ENCODE peak calls at places on chromosomes 16 and 17, in nine cellular contexts. One of them, this sample, is unnamed.

GRCh38 chr17:50181601-50182345 is 16.0 kb downstream of the SGCA start:
- DNase-seq in fibroblast of the aortic adventitia: peak
- DNase-seq in MM.1S: no peak
- DNase-seq in stimulated activated CD8-positive, alpha-beta memory T cell treated with anti-CD3 and anti-CD28 coated beads, Interleukin-4, amount 100 ng/mL, for 1 hour: no peak
- DNase-seq in GM03348: no peak
- DNase-seq in Caki2: no peak
- DNase-seq in anterior cingulate cortex: no peak
- DNase-seq in heart left ventricle: no peak
- DNase-seq in stomach: no peak
- DNase-seq in this sample: no peak

GRCh38 chr17:48577330-48577945 is 712 bp downstream of the HOXB4 start:
- DNase-seq in fibroblast of the aortic adventitia: peak
- DNase-seq in MM.1S: no peak
- DNase-seq in stimulated activated CD8-positive, alpha-beta memory T cell treated with anti-CD3 and anti-CD28 coated beads, Interleukin-4, amount 100 ng/mL, for 1 hour: no peak
- DNase-seq in GM03348: no peak
- DNase-seq in Caki2: no peak
- DNase-seq in anterior cingulate cortex: no peak
- DNase-seq in heart left ventricle: no peak
- DNase-seq in stomach: no peak
- DNase-seq in this sample: no peak

GRCh38 chr17:58706351-58707140 is 14.1 kb downstream of the RAD51C start:
- DNase-seq in fibroblast of the aortic adventitia: no peak
- DNase-seq in MM.1S: no peak
- DNase-seq in stimulated activated CD8-positive, alpha-beta memory T cell treated with anti-CD3 and anti-CD28 coated beads, Interleukin-4, amount 100 ng/mL, for 1 hour: no peak
- DNase-seq in GM03348: no peak
- DNase-seq in Caki2: no peak
- DNase-seq in anterior cingulate cortex: no peak
- DNase-seq in heart left ventricle: no peak
- DNase-seq in stomach: no peak
- DNase-seq in this sample: no peak

GRCh38 chr17:43576563-43577229 is 30.6 kb upstream of the ETV4 start:
- DNase-seq in fibroblast of the aortic adventitia: peak
- DNase-seq in MM.1S: peak
- DNase-seq in stimulated activated CD8-positive, alpha-beta memory T cell treated with anti-CD3 and anti-CD28 coated beads, Interleukin-4, amount 100 ng/mL, for 1 hour: no peak
- DNase-seq in GM03348: peak
- DNase-seq in Caki2: peak
- DNase-seq in anterior cingulate cortex: peak
- DNase-seq in heart left ventricle: peak
- DNase-seq in stomach: peak
- DNase-seq in this sample: peak

GRCh38 chr17:34220776-34221390 is 34.2 kb upstream of the CCL2 start:
- DNase-seq in fibroblast of the aortic adventitia: no peak
- DNase-seq in MM.1S: no peak
- DNase-seq in stimulated activated CD8-positive, alpha-beta memory T cell treated with anti-CD3 and anti-CD28 coated beads, Interleukin-4, amount 100 ng/mL, for 1 hour: no peak
- DNase-seq in GM03348: no peak
- DNase-seq in Caki2: no peak
- DNase-seq in anterior cingulate cortex: no peak
- DNase-seq in heart left ventricle: no peak
- DNase-seq in stomach: no peak
- DNase-seq in this sample: no peak

GRCh38 chr17:40623419-40624217 is 24.0 kb downstream of the SMARCE1 start:
- DNase-seq in fibroblast of the aortic adventitia: no peak
- DNase-seq in MM.1S: no peak
- DNase-seq in stimulated activated CD8-positive, alpha-beta memory T cell treated with anti-CD3 and anti-CD28 coated beads, Interleukin-4, amount 100 ng/mL, for 1 hour: no peak
- DNase-seq in GM03348: no peak
- DNase-seq in Caki2: no peak
- DNase-seq in anterior cingulate cortex: no peak
- DNase-seq in heart left ventricle: no peak
- DNase-seq in stomach: no peak
- DNase-seq in this sample: no peak

GRCh38 chr16:65202461-65202860 is 80.6 kb upstream of the CDH11 start:
- DNase-seq in fibroblast of the aortic adventitia: peak
- DNase-seq in MM.1S: no peak
- DNase-seq in stimulated activated CD8-positive, alpha-beta memory T cell treated with anti-CD3 and anti-CD28 coated beads, Interleukin-4, amount 100 ng/mL, for 1 hour: no peak
- DNase-seq in GM03348: peak
- DNase-seq in Caki2: no peak
- DNase-seq in anterior cingulate cortex: no peak
- DNase-seq in heart left ventricle: no peak
- DNase-seq in stomach: no peak
- DNase-seq in this sample: no peak

GRCh38 chr17:33015716-33016346 is 24.2 kb downstream of the SPACA3 start:
- DNase-seq in fibroblast of the aortic adventitia: no peak
- DNase-seq in MM.1S: no peak
- DNase-seq in stimulated activated CD8-positive, alpha-beta memory T cell treated with anti-CD3 and anti-CD28 coated beads, Interleukin-4, amount 100 ng/mL, for 1 hour: no peak
- DNase-seq in GM03348: no peak
- DNase-seq in Caki2: no peak
- DNase-seq in anterior cingulate cortex: no peak
- DNase-seq in heart left ventricle: no peak
- DNase-seq in stomach: no peak
- DNase-seq in this sample: no peak

GRCh38 chr17:29584452-29585079 is 4.9 kb downstream of the GIT1 start:
- DNase-seq in fibroblast of the aortic adventitia: no peak
- DNase-seq in MM.1S: no peak
- DNase-seq in stimulated activated CD8-positive, alpha-beta memory T cell treated with anti-CD3 and anti-CD28 coated beads, Interleukin-4, amount 100 ng/mL, for 1 hour: no peak
- DNase-seq in GM03348: no peak
- DNase-seq in Caki2: no peak
- DNase-seq in anterior cingulate cortex: peak
- DNase-seq in heart left ventricle: peak
- DNase-seq in stomach: no peak
- DNase-seq in this sample: no peak

GRCh38 chr17:80743181-80743771 is 198.6 kb downstream of the RPTOR start:
- DNase-seq in fibroblast of the aortic adventitia: no peak
- DNase-seq in MM.1S: no peak
- DNase-seq in stimulated activated CD8-positive, alpha-beta memory T cell treated with anti-CD3 and anti-CD28 coated beads, Interleukin-4, amount 100 ng/mL, for 1 hour: no peak
- DNase-seq in GM03348: peak
- DNase-seq in Caki2: no peak
- DNase-seq in anterior cingulate cortex: no peak
- DNase-seq in heart left ventricle: peak
- DNase-seq in stomach: no peak
- DNase-seq in this sample: peak

GRCh38 chr17:60355663-60356594 is 36.0 kb downstream of the USP32 start:
- DNase-seq in fibroblast of the aortic adventitia: no peak
- DNase-seq in MM.1S: no peak
- DNase-seq in stimulated activated CD8-positive, alpha-beta memory T cell treated with anti-CD3 and anti-CD28 coated beads, Interleukin-4, amount 100 ng/mL, for 1 hour: no peak
- DNase-seq in GM03348: no peak
- DNase-seq in Caki2: no peak
- DNase-seq in anterior cingulate cortex: no peak
- DNase-seq in heart left ventricle: no peak
- DNase-seq in stomach: no peak
- DNase-seq in this sample: no peak

GRCh38 chr16:3538222-3538621 is 37.4 kb downstream of the CLUAP1 start:
- DNase-seq in fibroblast of the aortic adventitia: no peak
- DNase-seq in MM.1S: no peak
- DNase-seq in stimulated activated CD8-positive, alpha-beta memory T cell treated with anti-CD3 and anti-CD28 coated beads, Interleukin-4, amount 100 ng/mL, for 1 hour: no peak
- DNase-seq in GM03348: no peak
- DNase-seq in Caki2: no peak
- DNase-seq in anterior cingulate cortex: no peak
- DNase-seq in heart left ventricle: no peak
- DNase-seq in stomach: no peak
- DNase-seq in this sample: no peak

GRCh38 chr16:83802559-83802958 is 5.2 kb upstream of the HSBP1 start:
- DNase-seq in fibroblast of the aortic adventitia: no peak
- DNase-seq in MM.1S: no peak
- DNase-seq in stimulated activated CD8-positive, alpha-beta memory T cell treated with anti-CD3 and anti-CD28 coated beads, Interleukin-4, amount 100 ng/mL, for 1 hour: no peak
- DNase-seq in GM03348: peak
- DNase-seq in Caki2: no peak
- DNase-seq in anterior cingulate cortex: no peak
- DNase-seq in heart left ventricle: no peak
- DNase-seq in stomach: no peak
- DNase-seq in this sample: no peak

GRCh38 chr16:1556254-1556653 is 22.8 kb downstream of the TMEM204 start:
- DNase-seq in fibroblast of the aortic adventitia: no peak
- DNase-seq in MM.1S: no peak
- DNase-seq in stimulated activated CD8-positive, alpha-beta memory T cell treated with anti-CD3 and anti-CD28 coated beads, Interleukin-4, amount 100 ng/mL, for 1 hour: no peak
- DNase-seq in GM03348: peak
- DNase-seq in Caki2: no peak
- DNase-seq in anterior cingulate cortex: no peak
- DNase-seq in heart left ventricle: no peak
- DNase-seq in stomach: peak
- DNase-seq in this sample: no peak

GRCh38 chr16:86609661-86610060 is 31.3 kb downstream of the FOXL1 start:
- DNase-seq in fibroblast of the aortic adventitia: no peak
- DNase-seq in MM.1S: no peak
- DNase-seq in stimulated activated CD8-positive, alpha-beta memory T cell treated with anti-CD3 and anti-CD28 coated beads, Interleukin-4, amount 100 ng/mL, for 1 hour: no peak
- DNase-seq in GM03348: no peak
- DNase-seq in Caki2: no peak
- DNase-seq in anterior cingulate cortex: no peak
- DNase-seq in heart left ventricle: no peak
- DNase-seq in stomach: no peak
- DNase-seq in this sample: no peak

GRCh38 chr16:82509636-82510035 is 117.1 kb upstream of the CDH13 start:
- DNase-seq in fibroblast of the aortic adventitia: no peak
- DNase-seq in MM.1S: no peak
- DNase-seq in stimulated activated CD8-positive, alpha-beta memory T cell treated with anti-CD3 and anti-CD28 coated beads, Interleukin-4, amount 100 ng/mL, for 1 hour: no peak
- DNase-seq in GM03348: peak
- DNase-seq in Caki2: no peak
- DNase-seq in anterior cingulate cortex: peak
- DNase-seq in heart left ventricle: no peak
- DNase-seq in stomach: no peak
- DNase-seq in this sample: no peak

GRCh38 chr17:81832608-81833159 is 407 bp downstream of the MCRIP1 start:
- DNase-seq in fibroblast of the aortic adventitia: peak
- DNase-seq in MM.1S: no peak
- DNase-seq in stimulated activated CD8-positive, alpha-beta memory T cell treated with anti-CD3 and anti-CD28 coated beads, Interleukin-4, amount 100 ng/mL, for 1 hour: peak
- DNase-seq in GM03348: peak
- DNase-seq in Caki2: peak
- DNase-seq in anterior cingulate cortex: peak
- DNase-seq in heart left ventricle: peak
- DNase-seq in stomach: no peak
- DNase-seq in this sample: no peak

GRCh38 chr16:50056226-50056625 is 9.5 kb upstream of the HEATR3 start:
- DNase-seq in fibroblast of the aortic adventitia: no peak
- DNase-seq in MM.1S: no peak
- DNase-seq in stimulated activated CD8-positive, alpha-beta memory T cell treated with anti-CD3 and anti-CD28 coated beads, Interleukin-4, amount 100 ng/mL, for 1 hour: no peak
- DNase-seq in GM03348: no peak
- DNase-seq in Caki2: no peak
- DNase-seq in anterior cingulate cortex: no peak
- DNase-seq in heart left ventricle: no peak
- DNase-seq in stomach: no peak
- DNase-seq in this sample: no peak

GRCh38 chr17:38460716-38461650 is 32.7 kb downstream of the ARHGAP23 start:
- DNase-seq in fibroblast of the aortic adventitia: no peak
- DNase-seq in MM.1S: no peak
- DNase-seq in stimulated activated CD8-positive, alpha-beta memory T cell treated with anti-CD3 and anti-CD28 coated beads, Interleukin-4, amount 100 ng/mL, for 1 hour: no peak
- DNase-seq in GM03348: no peak
- DNase-seq in Caki2: no peak
- DNase-seq in anterior cingulate cortex: no peak
- DNase-seq in heart left ventricle: no peak
- DNase-seq in stomach: no peak
- DNase-seq in this sample: no peak

GRCh38 chr16:35305476-35305875 is 1846.1 kb downstream of the TP53TG3F start:
- DNase-seq in fibroblast of the aortic adventitia: no peak
- DNase-seq in MM.1S: no peak
- DNase-seq in stimulated activated CD8-positive, alpha-beta memory T cell treated with anti-CD3 and anti-CD28 coated beads, Interleukin-4, amount 100 ng/mL, for 1 hour: no peak
- DNase-seq in GM03348: no peak
- DNase-seq in Caki2: peak
- DNase-seq in anterior cingulate cortex: no peak
- DNase-seq in heart left ventricle: no peak
- DNase-seq in stomach: no peak
- DNase-seq in this sample: no peak

GRCh38 chr17:54814371-54814770 is 86.3 kb upstream of the TOM1L1 start:
- DNase-seq in fibroblast of the aortic adventitia: no peak
- DNase-seq in MM.1S: no peak
- DNase-seq in stimulated activated CD8-positive, alpha-beta memory T cell treated with anti-CD3 and anti-CD28 coated beads, Interleukin-4, amount 100 ng/mL, for 1 hour: no peak
- DNase-seq in GM03348: no peak
- DNase-seq in Caki2: peak
- DNase-seq in anterior cingulate cortex: no peak
- DNase-seq in heart left ventricle: no peak
- DNase-seq in stomach: no peak
- DNase-seq in this sample: no peak

GRCh38 chr17:81277421-81277820 is 17.7 kb downstream of the SLC38A10 start:
- DNase-seq in fibroblast of the aortic adventitia: peak
- DNase-seq in MM.1S: no peak
- DNase-seq in stimulated activated CD8-positive, alpha-beta memory T cell treated with anti-CD3 and anti-CD28 coated beads, Interleukin-4, amount 100 ng/mL, for 1 hour: no peak
- DNase-seq in GM03348: no peak
- DNase-seq in Caki2: no peak
- DNase-seq in anterior cingulate cortex: peak
- DNase-seq in heart left ventricle: peak
- DNase-seq in stomach: peak
- DNase-seq in this sample: peak

GRCh38 chr16:86872833-86873232 is 294.5 kb downstream of the FOXL1 start:
- DNase-seq in fibroblast of the aortic adventitia: no peak
- DNase-seq in MM.1S: no peak
- DNase-seq in stimulated activated CD8-positive, alpha-beta memory T cell treated with anti-CD3 and anti-CD28 coated beads, Interleukin-4, amount 100 ng/mL, for 1 hour: no peak
- DNase-seq in GM03348: no peak
- DNase-seq in Caki2: no peak
- DNase-seq in anterior cingulate cortex: no peak
- DNase-seq in heart left ventricle: no peak
- DNase-seq in stomach: no peak
- DNase-seq in this sample: no peak

GRCh38 chr16:25988089-25988488 is 296.3 kb downstream of the HS3ST4 start:
- DNase-seq in fibroblast of the aortic adventitia: no peak
- DNase-seq in MM.1S: no peak
- DNase-seq in stimulated activated CD8-positive, alpha-beta memory T cell treated with anti-CD3 and anti-CD28 coated beads, Interleukin-4, amount 100 ng/mL, for 1 hour: no peak
- DNase-seq in GM03348: no peak
- DNase-seq in Caki2: no peak
- DNase-seq in anterior cingulate cortex: no peak
- DNase-seq in heart left ventricle: no peak
- DNase-seq in stomach: no peak
- DNase-seq in this sample: no peak

GRCh38 chr17:41404024-41404651 is 6.7 kb upstream of the KRT31 start:
- DNase-seq in fibroblast of the aortic adventitia: peak
- DNase-seq in MM.1S: no peak
- DNase-seq in stimulated activated CD8-positive, alpha-beta memory T cell treated with anti-CD3 and anti-CD28 coated beads, Interleukin-4, amount 100 ng/mL, for 1 hour: no peak
- DNase-seq in GM03348: peak
- DNase-seq in Caki2: peak
- DNase-seq in anterior cingulate cortex: no peak
- DNase-seq in heart left ventricle: peak
- DNase-seq in stomach: no peak
- DNase-seq in this sample: peak

GRCh38 chr17:6702567-6703215 is 10.5 kb downstream of the SLC13A5 start:
- DNase-seq in fibroblast of the aortic adventitia: no peak
- DNase-seq in MM.1S: no peak
- DNase-seq in stimulated activated CD8-positive, alpha-beta memory T cell treated with anti-CD3 and anti-CD28 coated beads, Interleukin-4, amount 100 ng/mL, for 1 hour: no peak
- DNase-seq in GM03348: no peak
- DNase-seq in Caki2: no peak
- DNase-seq in anterior cingulate cortex: no peak
- DNase-seq in heart left ventricle: no peak
- DNase-seq in stomach: no peak
- DNase-seq in this sample: no peak

GRCh38 chr16:84029297-84030096 is 13.1 kb downstream of the SLC38A8 start:
- DNase-seq in fibroblast of the aortic adventitia: no peak
- DNase-seq in MM.1S: no peak
- DNase-seq in stimulated activated CD8-positive, alpha-beta memory T cell treated with anti-CD3 and anti-CD28 coated beads, Interleukin-4, amount 100 ng/mL, for 1 hour: no peak
- DNase-seq in GM03348: no peak
- DNase-seq in Caki2: no peak
- DNase-seq in anterior cingulate cortex: no peak
- DNase-seq in heart left ventricle: no peak
- DNase-seq in stomach: no peak
- DNase-seq in this sample: no peak

GRCh38 chr16:71399801-71400563 is 41.5 kb downstream of the CALB2 start:
- DNase-seq in fibroblast of the aortic adventitia: no peak
- DNase-seq in MM.1S: no peak
- DNase-seq in stimulated activated CD8-positive, alpha-beta memory T cell treated with anti-CD3 and anti-CD28 coated beads, Interleukin-4, amount 100 ng/mL, for 1 hour: no peak
- DNase-seq in GM03348: no peak
- DNase-seq in Caki2: no peak
- DNase-seq in anterior cingulate cortex: no peak
- DNase-seq in heart left ventricle: no peak
- DNase-seq in stomach: no peak
- DNase-seq in this sample: no peak

GRCh38 chr17:3479988-3480387 is 4.2 kb downstream of the ASPA start:
- DNase-seq in fibroblast of the aortic adventitia: no peak
- DNase-seq in MM.1S: no peak
- DNase-seq in stimulated activated CD8-positive, alpha-beta memory T cell treated with anti-CD3 and anti-CD28 coated beads, Interleukin-4, amount 100 ng/mL, for 1 hour: no peak
- DNase-seq in GM03348: no peak
- DNase-seq in Caki2: no peak
- DNase-seq in anterior cingulate cortex: no peak
- DNase-seq in heart left ventricle: no peak
- DNase-seq in stomach: no peak
- DNase-seq in this sample: no peak

GRCh38 chr17:78529251-78529650 is 47.9 kb downstream of the DNAH17 start:
- DNase-seq in fibroblast of the aortic adventitia: no peak
- DNase-seq in MM.1S: no peak
- DNase-seq in stimulated activated CD8-positive, alpha-beta memory T cell treated with anti-CD3 and anti-CD28 coated beads, Interleukin-4, amount 100 ng/mL, for 1 hour: no peak
- DNase-seq in GM03348: no peak
- DNase-seq in Caki2: no peak
- DNase-seq in anterior cingulate cortex: no peak
- DNase-seq in heart left ventricle: no peak
- DNase-seq in stomach: no peak
- DNase-seq in this sample: no peak

GRCh38 chr17:45956090-45956489 is 43.0 kb upstream of the STH start:
- DNase-seq in fibroblast of the aortic adventitia: no peak
- DNase-seq in MM.1S: no peak
- DNase-seq in stimulated activated CD8-positive, alpha-beta memory T cell treated with anti-CD3 and anti-CD28 coated beads, Interleukin-4, amount 100 ng/mL, for 1 hour: no peak
- DNase-seq in GM03348: no peak
- DNase-seq in Caki2: no peak
- DNase-seq in anterior cingulate cortex: no peak
- DNase-seq in heart left ventricle: no peak
- DNase-seq in stomach: no peak
- DNase-seq in this sample: no peak